ENCODE peak calls at places on chromosomes 4 and X, in seven cellular contexts. I is GM23338, O is fibroblast of pulmonary artery, B is astrocyte, M is OCI-LY7, U is bronchial epithelial cell, D is A549. C is an unnamed sample.
A peak's percentile ranks its signal among the peaks of the same experiment; 100 is the strongest.

GRCh38 chr4:163556169-163556568 is 61.7 kb downstream of the TMA16 start:
- DNase-seq in M (peak; percentile 70), D (no peak), I (peak; percentile 18), U (no peak), O (no peak), B (no peak), C (no peak)

GRCh38 chr4:105895324-105895608 is at the start of gene NPNT:
- DNase-seq in D (no peak), B (no peak), U (no peak), M (no peak), I (peak; percentile 42), O (no peak), C (no peak)

GRCh38 chrX:519741-520140 is 110.8 kb upstream of the SHOX start:
- DNase-seq in O (no peak), U (no peak), D (no peak), B (no peak), I (no peak), M (no peak), C (no peak)

GRCh38 chr4:146165840-146166239 is 9.7 kb upstream of the LSM6 start:
- DNase-seq in D (peak; percentile 3), I (no peak), B (peak; percentile 88), O (peak; percentile 79), M (no peak), U (peak; percentile 94), C (peak; percentile 94)

GRCh38 chr4:156962551-156962974 is 9.0 kb downstream of the PDGFC start:
- DNase-seq in U (peak; percentile 69), B (peak; percentile 89), I (no peak), D (no peak), O (peak; percentile 65), M (no peak), C (peak; percentile 67)

GRCh38 chr4:71711044-71711984 is 72.6 kb downstream of the GC start:
- DNase-seq in B (no peak), D (no peak), U (no peak), I (no peak), O (no peak), M (no peak), C (no peak)

GRCh38 chrX:52416816-52417215 is 48.0 kb downstream of the XAGE2 start:
- DNase-seq in I (no peak), U (no peak), B (no peak), O (no peak), D (no peak), M (no peak), C (no peak)

GRCh38 chr4:53653484-53654053 is 62.3 kb upstream of the LNX1 start:
- DNase-seq in B (no peak), U (no peak), I (no peak), D (peak; percentile 5), M (peak; percentile 23), O (peak; percentile 29), C (peak; percentile 12)

GRCh38 chr4:186481998-186482790 is 73.2 kb downstream of the MTNR1A start:
- DNase-seq in U (no peak), B (no peak), D (no peak), M (no peak), O (no peak), I (peak; percentile 23), C (no peak)

GRCh38 chr4:94763005-94763404 is 5.2 kb downstream of the BMPR1B start:
- DNase-seq in M (no peak), D (peak; percentile 30), I (no peak), U (no peak), O (no peak), B (no peak), C (no peak)

GRCh38 chrX:44536198-44536597 is 6.5 kb downstream of the FUNDC1 start:
- DNase-seq in I (no peak), U (no peak), M (no peak), B (no peak), O (no peak), D (no peak), C (no peak)

GRCh38 chr4:113411496-113411938 is 350.0 kb downstream of the CAMK2D start:
- DNase-seq in D (peak; percentile 13), B (peak; percentile 96), U (peak; percentile 95), M (no peak), I (no peak), O (peak; percentile 93), C (peak; percentile 94)

DNA sequence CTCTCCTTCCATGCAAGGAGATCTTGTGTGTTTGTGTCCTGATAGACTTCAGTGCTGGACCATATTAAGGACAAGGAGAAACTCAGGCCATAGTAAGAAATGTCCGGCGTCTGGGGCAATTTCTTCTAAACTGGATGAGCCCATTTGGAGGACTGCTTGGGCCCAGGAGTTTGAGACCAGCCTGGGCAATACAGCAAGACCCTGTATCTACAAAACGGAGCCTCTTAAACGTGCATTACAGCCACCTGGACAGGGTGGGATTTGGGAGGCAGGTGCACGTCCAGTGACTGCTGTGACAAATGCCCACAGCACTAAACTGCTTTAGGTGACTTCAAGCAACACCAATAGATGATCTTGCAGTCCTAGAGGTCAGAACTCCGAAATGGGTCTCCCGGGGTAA is 311.9 kb downstream of the DHRSX start:
- DNase-seq in D (no peak), U (no peak), B (no peak), I (no peak), M (no peak), O (no peak), C (no peak)
- H3K4me3 ChIP-seq in D (no peak overlapping the region), U (no peak overlapping the region), B (no peak overlapping the region), I (no peak overlapping the region), M (no peak overlapping the region), O (no peak overlapping the region), C (no peak overlapping the region)

DNA sequence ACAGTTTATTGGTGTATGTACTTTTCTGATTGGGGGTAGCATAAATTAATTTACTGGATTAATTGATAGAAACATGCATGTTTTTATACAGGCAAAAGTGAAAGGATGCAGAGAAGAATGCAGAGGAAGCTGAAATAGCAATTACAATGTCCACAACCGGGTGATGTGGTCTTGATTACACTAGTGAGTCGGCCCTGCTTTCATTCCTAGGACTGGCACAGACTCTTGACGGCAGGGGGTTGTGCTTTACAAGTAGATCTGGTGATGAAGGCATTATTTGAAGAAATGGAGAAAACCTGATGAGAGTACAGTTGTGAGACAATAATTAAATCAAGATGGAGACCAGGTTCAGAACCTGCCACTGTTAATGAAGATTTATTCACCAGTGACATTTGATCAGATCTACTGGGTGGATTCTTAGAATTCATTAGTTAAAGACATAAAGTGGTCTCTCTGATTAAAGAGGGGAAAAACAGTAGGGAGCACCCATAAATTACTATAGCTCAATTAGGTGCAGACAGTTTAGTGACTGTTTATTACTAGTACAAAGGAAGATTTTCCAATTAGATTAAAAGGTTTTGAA is 747.2 kb downstream of the STPG2 start:
- DNase-seq in I (no peak), D (peak; percentile 2), B (no peak), U (no peak), O (no peak), M (no peak), C (no peak)
- TF ChIP-seq CTCF in I (no peak), D (no peak), B (no peak), U (no peak), O (no peak), M (no peak), C (no peak)

GRCh38 chrX:29617276-29617675 is 598.1 kb upstream of the MAGEB2 start:
- DNase-seq in D (no peak), B (peak; percentile 11), U (no peak), I (no peak), M (no peak), O (peak; percentile 20), C (no peak)
- H3K4me3 ChIP-seq in D (no peak overlapping the region), B (no peak overlapping the region), U (no peak overlapping the region), I (no peak overlapping the region), M (no peak overlapping the region), O (no peak overlapping the region), C (no peak overlapping the region)

DNA sequence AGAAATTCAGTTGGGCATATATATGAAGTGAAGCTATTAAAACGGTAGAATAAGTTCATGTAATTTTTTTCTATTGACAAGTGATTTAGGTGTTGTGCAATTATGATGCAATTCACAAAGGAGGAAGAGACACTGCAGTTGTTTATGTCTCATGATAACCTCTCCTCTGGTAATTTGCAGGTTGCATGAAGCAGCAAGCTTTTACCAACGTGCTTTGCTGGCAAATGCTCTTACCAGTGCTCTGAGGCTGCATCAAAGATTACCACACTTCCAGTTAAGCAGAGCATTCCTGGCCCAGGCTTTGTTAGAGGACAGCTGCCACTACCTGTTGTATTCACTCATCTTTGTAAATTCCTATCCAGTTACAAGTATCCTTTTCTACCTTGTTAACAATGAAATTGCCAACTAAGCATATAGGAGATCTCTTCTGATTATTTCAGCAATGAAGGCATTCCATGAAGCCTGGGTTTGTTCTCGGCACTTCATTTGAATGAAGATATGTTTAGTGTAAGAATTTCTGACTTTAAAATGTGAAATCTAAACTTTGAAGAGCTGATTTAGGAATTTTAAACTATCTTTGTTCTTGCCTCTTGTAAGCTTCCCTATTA is 3.9 kb downstream of the TMEM33 start:
- DNase-seq in O (peak; percentile 44), D (no peak), M (no peak), B (no peak), I (peak; percentile 9), U (peak; percentile 92), C (peak; percentile 98)
- TF ChIP-seq CTCF in O (no peak), D (no peak), M (no peak), B (no peak), I (no peak), U (no peak), C (no peak)

DNA sequence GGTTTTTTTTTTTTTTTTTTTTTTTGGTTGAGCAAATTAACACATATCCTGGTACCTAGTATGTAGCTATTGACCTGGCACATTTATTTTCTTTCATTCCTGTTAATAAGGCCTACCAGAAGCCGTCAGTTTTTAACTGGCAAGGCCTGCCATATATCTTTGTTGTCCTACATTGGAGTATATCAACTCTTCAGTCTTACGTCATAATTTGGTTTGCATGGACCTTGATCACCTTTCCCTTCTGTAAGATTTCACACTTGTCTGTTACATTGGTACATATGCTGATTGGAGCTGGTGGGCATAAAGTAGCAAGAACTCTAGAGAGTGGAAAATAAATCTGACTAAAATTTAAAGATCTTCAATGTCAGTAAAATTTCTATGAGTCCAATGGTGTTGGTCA is 1658.0 kb downstream of the C4orf33 start:
- DNase-seq in I (no peak), B (no peak), O (no peak), D (no peak), U (no peak), M (no peak), C (no peak)
- H3K4me3 ChIP-seq in I (no peak overlapping the region), B (no peak overlapping the region), O (no peak overlapping the region), D (no peak overlapping the region), U (no peak overlapping the region), M (no peak overlapping the region), C (no peak overlapping the region)